ENCODE peak calls at places on chromosomes 3 and 15, in seven cellular contexts. H is A549, S is sigmoid colon, C is tibial nerve, Z is stomach, D is body of pancreas, T is ovary. V is an unnamed sample.

GRCh38 chr3:79012946-79013362 is 754.8 kb downstream of the ROBO1 start:
- DNase-seq in Z (no peak), T (no peak), S (no peak), D (no peak), C (no peak), H (no peak), V (no peak)

GRCh38 chr3:81643721-81644120 is 117.7 kb downstream of the GBE1 start:
- DNase-seq in S (no peak), T (no peak), Z (no peak), H (peak), D (no peak), C (no peak), V (no peak)

GRCh38 chr3:65810277-65810676 is 228.4 kb downstream of the MAGI1 start:
- DNase-seq in T (no peak), D (no peak), Z (no peak), S (no peak), C (no peak), H (no peak), V (no peak)

GRCh38 chr3:24830230-24831152 is 335.8 kb upstream of the THRB start:
- DNase-seq in C (no peak), T (no peak), Z (peak), H (no peak), S (peak), D (no peak), V (no peak)

GRCh38 chr3:72355168-72355567 is 493.1 kb downstream of the SHQ1 start:
- DNase-seq in T (no peak), C (no peak), H (no peak), D (no peak), Z (no peak), S (no peak), V (no peak)

GRCh38 chr15:29921130-29921601 is 98.9 kb upstream of the TJP1 start:
- DNase-seq in D (no peak), T (no peak), S (no peak), H (peak), C (no peak), Z (no peak), V (no peak)

GRCh38 chr3:3191675-3192480 is 12.4 kb upstream of the CRBN start:
- DNase-seq in S (no peak), C (no peak), H (no peak), T (no peak), D (no peak), Z (peak), V (no peak)

GRCh38 chr3:188779537-188779936 is 392.2 kb upstream of the TPRG1 start:
- DNase-seq in T (no peak), D (no peak), H (no peak), Z (no peak), S (no peak), C (no peak), V (no peak)

GRCh38 chr15:31485911-31486461 is 159.4 kb downstream of the KLF13 start:
- DNase-seq in Z (peak), D (no peak), H (no peak), C (no peak), S (no peak), T (peak), V (no peak)

GRCh38 chr15:73928971-73929627 is 2.8 kb downstream of the LOXL1 start:
- DNase-seq in S (no peak), C (no peak), Z (no peak), H (no peak), D (no peak), T (no peak), V (no peak)

GRCh38 chr3:46730819-46731218 is 13.2 kb upstream of the PRSS50 start:
- DNase-seq in Z (no peak), S (no peak), H (no peak), D (no peak), C (no peak), T (no peak), V (no peak)

GRCh38 chr15:74781673-74782595 is at the start of gene CSK:
- DNase-seq in Z (peak), C (peak), S (peak), H (peak), T (peak), D (peak), V (peak)

GRCh38 chr3:158272071-158272470 is 162.2 kb downstream of the RSRC1 start:
- DNase-seq in D (no peak), C (no peak), S (no peak), H (no peak), T (no peak), Z (no peak), V (no peak)

GRCh38 chr15:70584838-70585706 is 178.3 kb downstream of the UACA start:
- DNase-seq in C (no peak), D (no peak), Z (peak), T (no peak), H (peak), S (no peak), V (no peak)

GRCh38 chr15:68389936-68390790 is 41.8 kb downstream of the ITGA11 start:
- DNase-seq in Z (peak), S (peak), H (no peak), D (no peak), C (no peak), T (peak), V (no peak)

GRCh38 chr15:48653913-48654630 is 8.6 kb upstream of the FBN1 start:
- DNase-seq in T (no peak), Z (no peak), S (no peak), C (no peak), H (no peak), D (no peak), V (no peak)

GRCh38 chr15:27101982-27102381 is 131.0 kb downstream of the GABRG3 start:
- DNase-seq in H (no peak), T (no peak), S (no peak), D (no peak), Z (no peak), C (no peak), V (no peak)

GRCh38 chr15:98085003-98085639 is 124.6 kb downstream of the ARRDC4 start:
- DNase-seq in S (no peak), C (no peak), T (peak), Z (peak), D (peak), H (peak), V (no peak)

GRCh38 chr15:100999369-100999768 is 80.2 kb downstream of the LRRK1 start:
- DNase-seq in T (no peak), C (no peak), D (no peak), S (no peak), Z (no peak), H (no peak), V (no peak)

DNA sequence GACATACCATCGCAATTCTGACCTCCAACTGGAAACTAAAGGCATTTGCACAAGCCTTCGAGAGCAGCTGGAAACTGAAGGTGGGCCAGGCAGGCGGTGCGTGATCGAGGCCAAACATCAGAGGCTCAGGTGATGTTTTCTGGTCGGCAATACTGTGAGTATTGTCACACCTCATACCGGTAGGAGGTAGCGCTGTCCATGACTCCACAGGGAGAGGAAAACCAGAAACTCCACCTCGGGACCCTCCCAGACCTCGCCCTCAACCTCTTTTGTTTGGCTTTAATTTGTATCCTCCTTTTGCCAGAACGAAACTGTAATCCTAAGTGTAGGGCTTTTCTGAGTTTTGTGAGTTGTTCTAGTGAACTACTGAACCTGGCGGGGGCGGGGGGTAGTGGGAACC is 43.6 kb downstream of the LDHAL6B start:
- DNase-seq in S (no peak), H (no peak), C (no peak), T (no peak), Z (no peak), D (no peak), V (no peak)
- TF ChIP-seq POLR2A in S (no peak), H (no peak), C (no peak), T (no peak), Z (no peak), D (no peak), V (no peak)

GRCh38 chr15:60374209-60374608 is 23.6 kb downstream of the ANXA2 start:
- DNase-seq in D (no peak), H (no peak), S (no peak), Z (no peak), T (no peak), C (no peak), V (no peak)

GRCh38 chr15:60373745-60374144 is 24.0 kb downstream of the ANXA2 start:
- DNase-seq in D (no peak), Z (no peak), H (peak), T (no peak), C (no peak), S (no peak), V (no peak)

GRCh38 chr15:60375255-60375809 is 22.5 kb downstream of the ANXA2 start:
- DNase-seq in C (no peak), D (no peak), S (no peak), T (no peak), H (no peak), Z (no peak), V (no peak)

GRCh38 chr15:60373327-60373726 is 24.5 kb downstream of the ANXA2 start:
- DNase-seq in T (no peak), C (no peak), D (no peak), H (peak), Z (no peak), S (no peak), V (no peak)

DNA sequence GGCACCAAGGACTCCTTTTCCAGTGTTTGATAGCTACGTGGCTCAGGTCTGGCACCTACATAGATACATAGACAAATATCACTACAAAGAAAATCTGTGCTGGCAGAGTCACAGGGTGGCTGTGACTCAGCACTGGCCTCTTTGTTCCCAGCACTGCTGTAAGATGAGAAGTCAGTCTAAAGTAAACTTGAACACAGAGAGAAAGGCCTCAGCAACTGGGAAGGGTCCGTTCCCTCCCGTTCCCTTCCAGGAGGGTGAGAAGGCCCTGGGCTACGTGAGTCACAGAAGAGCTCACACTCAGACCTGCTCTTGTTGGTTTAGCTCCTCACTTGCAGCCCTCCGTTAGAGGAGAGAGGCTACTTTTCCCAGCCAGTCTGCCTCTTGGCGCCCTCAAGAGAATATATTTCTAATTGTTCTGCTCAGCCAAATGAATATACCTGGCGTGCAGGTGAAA is 23.1 kb downstream of the ANXA2 start:
- DNase-seq in D (peak), C (peak), S (peak), H (peak), T (no peak), Z (peak), V (peak)
- TF ChIP-seq POLR2A in D (no peak), C (no peak), S (no peak), H (no peak), T (no peak), Z (no peak), V (no peak)

DNA sequence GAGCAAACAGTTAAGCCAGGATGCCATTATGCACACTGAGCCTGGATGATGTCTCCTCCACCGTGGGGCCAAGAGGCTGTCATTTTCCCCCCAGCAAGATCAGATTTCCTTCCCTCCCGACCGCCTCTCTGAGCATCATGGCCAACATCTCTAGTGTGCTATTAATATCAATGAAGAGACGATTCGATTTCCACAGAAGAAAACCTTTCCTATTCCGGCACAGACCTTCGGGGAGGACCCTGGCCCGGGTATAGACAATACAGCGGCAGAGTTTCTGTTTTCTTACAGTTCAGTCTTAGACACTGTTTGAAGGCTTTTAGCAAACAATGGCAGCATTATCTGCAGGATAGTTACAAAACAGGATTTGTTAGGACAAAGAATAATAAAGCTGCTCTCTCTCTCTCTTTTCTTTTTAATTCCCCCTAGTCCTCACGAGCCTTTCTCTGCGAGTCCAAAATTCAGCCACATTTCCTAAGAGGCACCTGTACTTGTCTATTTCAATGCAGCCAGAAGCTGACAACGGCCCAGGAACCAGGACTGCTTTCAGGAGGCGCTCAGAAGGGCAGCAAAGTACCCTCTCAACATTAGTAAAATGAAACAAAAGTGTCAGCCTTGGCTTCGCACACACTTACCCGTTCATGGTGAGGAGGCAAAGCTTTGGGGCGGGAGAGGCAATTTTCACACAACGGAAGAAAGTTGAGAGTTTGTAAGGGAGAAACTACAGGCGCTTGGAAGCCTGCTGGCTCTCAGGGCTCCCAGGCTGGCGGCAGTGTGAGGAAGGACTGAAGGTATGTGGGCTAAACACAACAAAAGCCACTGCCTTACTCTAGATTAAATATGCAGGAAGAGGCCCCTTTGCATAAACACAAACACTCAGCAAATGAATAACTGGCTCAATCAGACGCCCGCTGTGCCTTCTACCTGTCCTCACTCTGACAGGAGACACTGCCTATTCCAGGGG is 278.0 kb downstream of the FOXP1 start:
- DNase-seq in H (no peak), Z (peak), D (peak), C (no peak), S (no peak), T (peak), V (no peak)
- TF ChIP-seq POLR2A in H (no peak), Z (no peak), D (no peak), C (no peak), S (no peak), T (no peak), V (no peak)

GRCh38 chr3:194138098-194138474 is 2.1 kb downstream of the HES1 start:
- DNase-seq in T (no peak), S (no peak), C (no peak), Z (no peak), H (peak), D (no peak), V (no peak)

GRCh38 chr3:194140520-194141414 is 4.8 kb downstream of the HES1 start:
- DNase-seq in C (peak), Z (peak), T (peak), D (peak), S (peak), H (peak), V (peak)

GRCh38 chr3:194139977-194140351 is 4.0 kb downstream of the HES1 start:
- DNase-seq in D (no peak), C (no peak), H (no peak), Z (no peak), T (no peak), S (no peak), V (no peak)

GRCh38 chr3:194138732-194139084 is 2.8 kb downstream of the HES1 start:
- DNase-seq in Z (no peak), D (no peak), T (no peak), S (no peak), C (no peak), H (no peak), V (no peak)

DNA sequence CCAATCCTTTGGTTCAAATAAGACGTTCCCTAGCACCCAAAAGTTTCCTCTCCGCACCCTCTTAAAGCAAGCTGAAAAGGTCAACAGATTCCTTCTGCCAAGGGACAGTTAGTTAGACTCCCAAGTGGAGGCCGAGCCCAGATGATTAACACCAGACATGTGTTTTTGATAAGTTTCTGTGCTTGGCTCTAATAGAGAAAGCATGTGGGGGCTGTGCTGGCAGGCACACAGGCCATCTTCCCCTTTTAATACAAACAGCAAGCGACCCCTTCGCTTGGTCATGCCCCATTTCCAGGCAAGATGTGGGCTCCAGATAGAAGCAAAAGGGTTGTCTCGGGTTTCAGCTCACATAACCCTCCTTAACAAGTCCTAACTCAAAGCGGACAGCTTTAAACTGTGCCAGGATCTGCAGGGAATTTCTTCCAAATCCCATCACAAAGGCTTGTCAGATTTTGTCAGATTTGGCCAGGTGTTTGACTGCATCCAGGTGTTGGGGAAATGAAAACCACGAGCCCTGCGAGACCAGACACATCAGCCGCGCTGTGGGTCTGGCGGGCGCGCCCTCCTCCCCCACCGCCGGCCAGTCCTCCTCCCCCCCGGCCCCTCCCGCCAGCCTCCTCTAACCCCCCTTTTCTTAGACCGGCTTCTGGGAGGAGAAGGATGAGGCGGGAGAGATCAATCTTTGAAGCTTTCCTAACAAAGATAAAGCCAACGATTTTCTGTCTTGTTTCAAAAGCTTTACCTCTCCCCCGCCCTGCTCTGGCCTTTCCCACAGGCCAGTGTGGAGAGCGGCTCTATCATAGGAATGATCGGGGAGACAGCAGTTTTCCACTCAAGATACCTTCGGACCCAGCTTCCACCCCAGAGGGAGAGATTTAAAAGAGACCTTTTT is 3.4 kb downstream of the HES1 start:
- DNase-seq in H (peak), C (no peak), Z (no peak), T (peak), S (peak), D (no peak), V (no peak)
- TF ChIP-seq POLR2A in H (peak), C (no peak), Z (no peak), T (no peak), S (no peak), D (peak), V (no peak)

GRCh38 chr3:124318650-124319049 is 326.7 kb upstream of the ROPN1 start:
- DNase-seq in T (no peak), D (no peak), C (no peak), Z (no peak), S (no peak), H (no peak), V (no peak)

GRCh38 chr3:124316034-124316287 is 324.0 kb upstream of the ROPN1 start:
- DNase-seq in H (no peak), C (no peak), T (no peak), S (no peak), Z (no peak), D (no peak), V (no peak)

GRCh38 chr3:124318014-124318413 is 326.1 kb upstream of the ROPN1 start:
- DNase-seq in H (no peak), T (no peak), Z (no peak), D (no peak), S (no peak), C (no peak), V (no peak)

GRCh38 chr3:124315215-124316033 is 323.5 kb upstream of the ROPN1 start:
- DNase-seq in T (no peak), D (no peak), H (peak), Z (no peak), C (no peak), S (no peak), V (peak)

DNA sequence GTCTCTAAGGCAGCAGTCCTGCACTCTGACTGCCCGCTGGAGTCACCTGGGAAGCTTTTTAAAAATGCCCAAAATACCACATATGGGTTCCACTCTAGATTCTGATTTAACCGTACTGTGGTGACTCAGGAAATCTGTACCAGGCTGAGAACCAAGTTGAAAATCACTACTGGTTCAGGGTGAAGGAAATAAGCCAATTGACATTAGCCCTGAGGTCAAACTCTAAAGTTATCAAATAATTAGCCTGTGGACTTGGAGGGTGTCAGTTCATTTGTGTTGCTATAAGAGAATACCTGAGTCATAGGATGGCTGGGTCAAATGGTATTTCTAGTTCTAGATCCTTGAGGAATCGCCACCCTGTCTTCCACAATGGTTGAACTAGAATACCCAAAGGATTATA is 321.7 kb upstream of the ROPN1 start:
- DNase-seq in C (no peak), H (no peak), T (no peak), Z (no peak), S (no peak), D (no peak), V (no peak)
- TF ChIP-seq POLR2A in C (no peak), H (no peak), T (no peak), Z (no peak), S (no peak), D (no peak), V (no peak)

GRCh38 chr15:82298520-82298919 is 35.9 kb downstream of the SAXO2 start:
- DNase-seq in T (no peak), S (no peak), C (no peak), Z (no peak), H (no peak), D (no peak), V (no peak)
- TF ChIP-seq POLR2A in T (no peak), S (no peak), C (no peak), Z (no peak), H (no peak), D (no peak), V (no peak)

GRCh38 chr3:50245831-50246516 is 10.0 kb downstream of the GNAI2 start:
- DNase-seq in Z (peak), D (peak), H (peak), T (peak), S (peak), C (peak), V (peak)
- TF ChIP-seq POLR2A in Z (no peak), D (no peak), H (no peak), T (no peak), S (no peak), C (no peak), V (no peak)

GRCh38 chr15:81312790-81313543 is 11.0 kb downstream of the STARD5 start:
- DNase-seq in H (peak), Z (peak), C (peak), S (peak), D (peak), T (peak), V (peak)
- TF ChIP-seq POLR2A in H (no peak), Z (no peak), C (no peak), S (no peak), D (no peak), T (no peak), V (no peak)